ENCODE peak calls at places on chromosomes 11 and 22, in five cellular contexts. J, Y, G, X and O are unnamed samples.

GRCh38 chr11:112421854-112422253 is 161.2 kb upstream of the PLET1 start:
- DNase-seq in Y (no peak), G (no peak), X (no peak), J (no peak), O (no peak)

GRCh38 chr11:101862410-101863233 is 52.2 kb upstream of the CEP126 start:
- DNase-seq in G (no peak), X (no peak), J (peak; percentile 19), Y (peak; percentile 76), O (no peak)

GRCh38 chr22:21009638-21010425 is 5.1 kb upstream of the P2RX6 start:
- DNase-seq in X (no peak), J (peak; percentile 56), G (peak; percentile 67), Y (peak; percentile 65), O (peak; percentile 87)

GRCh38 chr11:73249304-73249703 is 22.8 kb upstream of the P2RY6 start:
- DNase-seq in G (no peak), J (no peak), X (peak; percentile 32), Y (no peak), O (no peak)

GRCh38 chr11:86741489-86742435 is 58.6 kb upstream of the PRSS23 start:
- DNase-seq in J (no peak), X (no peak), G (no peak), Y (peak; percentile 81), O (no peak)

GRCh38 chr11:34680206-34680605 is 59.3 kb downstream of the EHF start:
- DNase-seq in Y (no peak), G (no peak), X (no peak), J (no peak), O (no peak)

GRCh38 chr11:123219066-123219697 is 24.1 kb upstream of the CLMP start:
- DNase-seq in G (no peak), Y (no peak), X (no peak), J (no peak), O (no peak)

GRCh38 chr22:25566812-25567211 is 2.3 kb downstream of the GRK3 start:
- DNase-seq in G (no peak), X (no peak), J (no peak), Y (no peak), O (no peak)

GRCh38 chr22:37242395-37242918 is 1.6 kb downstream of the RAC2 start:
- DNase-seq in G (no peak), Y (no peak), X (peak; percentile 92), J (no peak), O (peak; percentile 96)

GRCh38 chr11:31809857-31810778 is 1.0 kb downstream of the PAX6 start:
- DNase-seq in Y (no peak), G (peak; percentile 78), J (peak; percentile 61), X (no peak), O (peak; percentile 27)

GRCh38 chr22:43002198-43002577 is 12.8 kb downstream of the PACSIN2 start:
- DNase-seq in Y (no peak), G (no peak), X (no peak), J (no peak), O (no peak)

GRCh38 chr11:22461626-22462025 is 123.4 kb downstream of the SLC17A6 start:
- DNase-seq in G (no peak), J (no peak), X (no peak), Y (no peak), O (no peak)

GRCh38 chr22:35070451-35071093 is 4.6 kb downstream of the ISX start:
- DNase-seq in G (no peak), Y (no peak), X (no peak), J (no peak), O (no peak)

GRCh38 chr11:68122936-68123539 is 1.9 kb upstream of the CHKA start:
- DNase-seq in G (no peak), J (no peak), X (no peak), Y (peak; percentile 75), O (no peak)

GRCh38 chr11:87366766-87367405 is 329.2 kb downstream of the TMEM135 start:
- DNase-seq in G (no peak), J (no peak), Y (no peak), X (no peak), O (no peak)

GRCh38 chr11:120400564-120401364 is 64.6 kb downstream of the ARHGEF12 start:
- DNase-seq in Y (peak; percentile 93), X (peak; percentile 51), G (no peak), J (no peak), O (no peak)
- TF ChIP-seq ATF2 in Y (peak; percentile 31), X (peak; percentile 24), G (no peak), J (no peak), O (no peak)

GRCh38 chr11:77175021-77175842 is 47.2 kb downstream of the MYO7A start:
- DNase-seq in G (no peak), J (no peak), Y (no peak), X (no peak), O (no peak)
- TF ChIP-seq ATF2 in G (no peak), J (no peak), Y (no peak), X (no peak), O (no peak)

GRCh38 chr11:124869856-124870387 is 4.7 kb downstream of the ROBO3 start:
- DNase-seq in J (no peak), X (no peak), Y (no peak), G (no peak), O (no peak)
- TF ChIP-seq ATF2 in J (no peak), X (no peak), Y (no peak), G (no peak), O (no peak)

GRCh38 chr22:40213478-40213877 is 35.8 kb downstream of the TNRC6B start:
- DNase-seq in Y (no peak), X (no peak), G (no peak), J (no peak), O (no peak)

GRCh38 chr22:40212126-40212525 is 34.4 kb downstream of the TNRC6B start:
- DNase-seq in X (no peak), J (no peak), G (no peak), Y (peak; percentile 44), O (no peak)

GRCh38 chr22:40218152-40218551 is 40.4 kb downstream of the TNRC6B start:
- DNase-seq in Y (no peak), X (no peak), J (no peak), G (no peak), O (no peak)

GRCh38 chr22:40216041-40216756 is 38.5 kb downstream of the TNRC6B start:
- DNase-seq in Y (no peak), X (peak; percentile 58), G (no peak), J (no peak), O (no peak)

DNA sequence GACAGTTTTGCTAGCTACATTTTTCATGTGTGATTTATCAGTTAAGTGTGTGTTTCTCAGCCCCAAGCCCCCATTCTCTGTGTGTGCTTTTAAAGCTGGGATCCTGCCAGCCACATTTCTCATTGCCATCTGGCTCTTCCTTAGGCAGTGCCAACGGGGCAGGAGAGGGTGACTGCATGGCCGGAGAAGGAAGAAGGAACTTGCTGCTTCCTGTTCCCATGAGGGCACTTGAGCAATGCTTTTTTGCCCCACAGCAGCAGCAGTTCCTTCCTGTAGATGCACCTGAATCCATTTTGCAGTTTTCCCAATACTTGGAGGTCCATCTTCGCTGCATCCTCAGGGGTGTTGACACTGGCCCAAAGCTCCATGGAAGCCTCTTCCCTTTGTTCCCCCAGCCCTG is 37.5 kb downstream of the TNRC6B start:
- DNase-seq in J (no peak), G (peak; percentile 45), X (no peak), Y (no peak), O (no peak)
- TF ChIP-seq ATF2 in J (no peak), G (no peak), X (no peak), Y (no peak), O (no peak)

GRCh38 chr22:49487950-49488349 is 339.7 kb downstream of the BRD1 start:
- DNase-seq in Y (no peak), G (peak; percentile 61), J (peak; percentile 71), X (no peak), O (no peak)
- TF ChIP-seq ATF2 in Y (no peak), G (no peak), J (no peak), X (no peak), O (no peak)

GRCh38 chr22:23388492-23389009 is 191.5 kb downstream of the IGLL1 start:
- DNase-seq in Y (no peak), X (no peak), J (peak; percentile 7), G (no peak), O (no peak)

GRCh38 chr22:23386245-23386631 is 193.9 kb downstream of the IGLL1 start:
- DNase-seq in Y (no peak), G (no peak), J (no peak), X (no peak), O (no peak)

GRCh38 chr22:23386822-23387580 is 193.1 kb downstream of the IGLL1 start:
- DNase-seq in Y (no peak), G (no peak), J (peak; percentile 8), X (no peak), O (no peak)

GRCh38 chr22:23389271-23390071 is 190.6 kb downstream of the IGLL1 start:
- DNase-seq in X (no peak), J (peak; percentile 23), Y (peak; percentile 16), G (peak; percentile 47), O (no peak)

DNA sequence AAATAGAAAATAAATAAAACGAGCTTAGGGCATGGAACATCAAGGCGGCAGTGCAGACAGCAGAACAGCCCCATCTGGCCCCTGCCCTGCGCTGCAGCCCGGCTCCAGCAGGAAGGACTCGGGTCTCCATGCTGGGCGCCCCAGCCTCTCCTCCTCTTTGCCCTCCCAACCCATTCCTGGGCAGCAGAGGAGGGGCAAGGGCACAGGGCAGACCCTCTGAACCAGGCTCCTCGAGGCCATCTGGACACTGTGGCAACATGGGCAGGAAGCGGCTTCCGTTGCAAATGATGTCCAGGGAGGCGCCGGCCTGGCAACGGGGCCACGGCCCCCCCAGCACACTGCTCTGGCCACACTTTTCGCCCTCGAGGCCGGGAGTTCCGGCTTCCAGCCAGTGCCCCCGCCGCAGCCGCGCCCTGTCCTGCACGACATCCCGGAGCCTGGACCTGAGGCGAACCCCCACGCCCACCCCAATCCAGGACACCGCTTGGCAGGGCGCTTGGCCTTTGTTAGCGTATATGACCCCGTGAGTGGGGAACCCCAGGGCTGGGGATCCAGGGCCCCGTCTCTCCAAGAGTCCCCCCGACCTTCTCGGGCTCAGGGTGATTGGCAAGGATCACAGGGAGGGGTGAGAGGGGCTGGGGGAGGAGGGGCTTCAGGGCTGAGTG is 192.1 kb downstream of the IGLL1 start:
- DNase-seq in G (no peak), X (no peak), J (peak; percentile 10), Y (no peak), O (no peak)
- TF ChIP-seq ATF2 in G (no peak), X (no peak), J (no peak), Y (no peak), O (no peak)

GRCh38 chr11:3709977-3710376 is 38.8 kb upstream of the CHRNA10 start:
- DNase-seq in J (no peak), Y (no peak), G (no peak), X (no peak), O (no peak)

GRCh38 chr11:3707176-3707575 is 36.0 kb upstream of the CHRNA10 start:
- DNase-seq in G (no peak), Y (no peak), J (no peak), X (no peak), O (no peak)

GRCh38 chr11:3712274-3712673 is 41.1 kb upstream of the CHRNA10 start:
- DNase-seq in G (no peak), X (no peak), Y (peak; percentile 61), J (no peak), O (no peak)

GRCh38 chr11:3710485-3711259 is 39.5 kb upstream of the CHRNA10 start:
- DNase-seq in X (no peak), G (no peak), J (no peak), Y (no peak), O (no peak)
- TF ChIP-seq ATF2 in X (no peak), G (no peak), J (no peak), Y (no peak), O (no peak)